ENCODE peak calls at places on chromosomes 12 and 14, in ten cellular contexts. L, P, X, U, S, C, D, W, Q and R are unnamed samples. For H3K4me1, the result is how much of the 10 kb centered on the place peaks cover.

GRCh38 chr12:94768398-94769039 is 118.2 kb upstream of the TMCC3 start:
- DNase-seq in L (no peak), P (no peak), X (no peak), U (no peak), S (no peak), C (no peak), D (peak), W (no peak), Q (no peak), R (no peak)

GRCh38 chr12:99381992-99382391 is 265.6 kb upstream of the GARIN6 start:
- DNase-seq in L (no peak), P (no peak), X (no peak), U (no peak), S (no peak), C (no peak), D (peak), W (peak), Q (no peak), R (no peak)

GRCh38 chr12:76880156-76881023 is 1.6 kb upstream of the CSRP2 start:
- DNase-seq in L (peak), P (no peak), X (no peak), U (no peak), S (no peak), C (no peak), D (peak), W (no peak), Q (no peak), R (no peak)

GRCh38 chr14:57982802-57983201 is 116.9 kb upstream of the SLC35F4 start:
- DNase-seq in L (no peak), P (no peak), X (no peak), U (peak), S (no peak), C (peak), D (peak), W (no peak), Q (peak), R (no peak)

GRCh38 chr12:47863467-47863866 is 41.3 kb downstream of the VDR start:
- DNase-seq in L (no peak), P (no peak), X (no peak), U (no peak), S (no peak), C (no peak), D (no peak), W (peak), Q (no peak), R (no peak)

GRCh38 chr12:10716277-10716676 is 6.8 kb downstream of the YBX3 start:
- DNase-seq in L (no peak), P (no peak), X (no peak), U (no peak), S (no peak), C (no peak), D (no peak), W (no peak), Q (no peak), R (no peak)

GRCh38 chr14:49959822-49960408 is 67.0 kb downstream of the ARF6 start:
- DNase-seq in L (no peak), P (no peak), X (no peak), U (no peak), S (no peak), C (no peak), D (no peak), W (no peak), Q (no peak), R (peak)

GRCh38 chr14:77066555-77067172 is 31.4 kb upstream of the CIPC start:
- DNase-seq in L (no peak), P (no peak), X (no peak), U (no peak), S (no peak), C (no peak), D (no peak), W (no peak), Q (no peak), R (no peak)

GRCh38 chr14:94180655-94181271 is 6.6 kb downstream of the PPP4R4 start:
- DNase-seq in L (peak), P (peak), X (no peak), U (no peak), S (no peak), C (no peak), D (peak), W (peak), Q (no peak), R (no peak)

GRCh38 chr14:101858791-101859537 is 97.5 kb downstream of the PPP2R5C start:
- DNase-seq in L (no peak), P (no peak), X (no peak), U (no peak), S (no peak), C (no peak), D (no peak), W (no peak), Q (no peak), R (no peak)

GRCh38 chr14:68076451-68076850 is 256.9 kb downstream of the RAD51B start:
- DNase-seq in L (no peak), P (no peak), X (no peak), U (no peak), S (no peak), C (no peak), D (peak), W (peak), Q (no peak), R (no peak)
- H3K27ac ChIP-seq in L (no peak), P (no peak), X (no peak), U (no peak), S (no peak), C (no peak), D (no peak), W (peak), Q (no peak), R (no peak)

GRCh38 chr12:6323340-6323994 is 13.0 kb downstream of the PLEKHG6 start:
- DNase-seq in L (peak), P (peak), X (no peak), U (peak), S (no peak), C (no peak), D (peak), W (peak), Q (no peak), R (no peak)
- H3K4me1 ChIP-seq in L (under half), P (under half), X (under half), U (under half), S (under half), C (half or more), D (under half), W (under half), Q (under half), R (under half)

GRCh38 chr12:61452076-61452475 is 808.1 kb upstream of the USP15 start:
- DNase-seq in L (no peak), P (no peak), X (no peak), U (no peak), S (no peak), C (no peak), D (no peak), W (peak), Q (no peak), R (no peak)
- H3K27ac ChIP-seq in L (no peak), P (no peak), X (no peak), U (no peak), S (no peak), C (no peak), D (no peak), W (peak), Q (no peak), R (no peak)

GRCh38 chr12:5213990-5214389 is 170.3 kb downstream of the KCNA5 start:
- DNase-seq in L (no peak), P (no peak), X (no peak), U (no peak), S (no peak), C (no peak), D (no peak), W (no peak), Q (no peak), R (no peak)
- H3K4me1 ChIP-seq in L (under half), P (under half), X (under half), U (under half), S (under half), C (under half), D (under half), W (under half), Q (under half), R (under half)

DNA sequence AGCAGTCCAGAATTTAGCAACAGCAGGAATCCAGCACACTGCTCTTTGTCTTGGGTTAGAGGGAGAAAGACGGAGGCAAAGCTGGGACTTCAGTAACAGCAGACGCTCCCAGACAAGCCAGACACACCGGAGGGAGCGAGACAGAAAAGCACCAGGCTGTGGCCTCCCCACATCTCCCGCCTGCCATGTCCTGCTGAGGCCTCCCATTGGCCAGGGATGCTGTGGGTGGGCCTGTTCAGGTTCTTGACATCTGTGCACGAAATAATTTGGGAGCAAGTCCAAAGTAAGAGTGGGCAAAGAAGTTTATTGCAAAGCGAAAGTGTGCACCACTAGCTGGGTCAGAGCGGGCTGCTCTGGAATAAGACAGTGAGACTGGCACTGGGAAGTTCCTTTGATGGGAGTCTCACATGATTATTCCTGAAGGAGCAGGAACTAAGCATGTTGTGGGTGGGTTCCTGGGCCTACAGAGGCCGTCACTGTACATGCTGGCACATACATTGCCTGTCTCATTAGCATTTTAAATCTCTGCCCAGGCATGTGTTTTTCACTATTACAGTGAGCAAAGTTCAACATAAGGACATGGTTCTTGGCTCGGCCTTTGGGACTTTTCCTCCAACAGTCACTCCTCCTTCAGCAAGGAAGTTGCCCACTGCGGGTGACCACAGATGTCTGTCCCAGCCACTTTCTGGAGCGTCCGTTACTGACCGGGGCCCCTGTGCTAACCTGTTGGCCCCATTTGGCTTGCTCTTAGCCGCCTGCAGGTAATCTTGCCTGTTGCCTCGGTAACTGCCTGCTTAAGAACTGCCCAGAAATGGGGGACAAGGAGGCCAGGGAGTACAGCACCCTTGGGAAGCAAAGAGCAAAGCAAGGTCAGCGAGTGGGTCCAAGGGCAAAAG is 339.1 kb upstream of the SFSWAP start:
- DNase-seq in L (no peak), P (no peak), X (no peak), U (peak), S (peak), C (peak), D (no peak), W (no peak), Q (no peak), R (no peak)
- H3K27ac ChIP-seq in L (no peak), P (no peak), X (no peak), U (no peak), S (no peak), C (no peak), D (no peak), W (no peak), Q (no peak), R (no peak)